ENCODE peak calls at places on chromosomes 5 and 9, in ten cellular contexts. One of them, this sample, is unnamed.

GRCh38 chr9:103755986-103756385 is 338.1 kb upstream of the SMC2 start:
- DNase-seq in ovary: no peak
- DNase-seq in Peyer's patch: no peak
- DNase-seq in gastrocnemius medialis: no peak
- DNase-seq in OCI-LY7: no peak
- DNase-seq in cardiac fibroblast: no peak
- DNase-seq in stomach: no peak
- DNase-seq in AG09319: no peak
- DNase-seq in A673: no peak
- DNase-seq in choroid plexus epithelial cell: no peak
- DNase-seq in this sample: no peak

GRCh38 chr5:72110401-72111013 is 3.2 kb downstream of the MAP1B start:
- DNase-seq in gastrocnemius medialis: no peak
- DNase-seq in stomach: no peak
- DNase-seq in OCI-LY7: no peak
- DNase-seq in ovary: no peak
- DNase-seq in A673: no peak
- DNase-seq in cardiac fibroblast: peak
- DNase-seq in AG09319: no peak
- DNase-seq in choroid plexus epithelial cell: no peak
- DNase-seq in Peyer's patch: no peak
- DNase-seq in this sample: no peak

GRCh38 chr5:169190860-169191259 is 110.1 kb downstream of the SLIT3 start:
- DNase-seq in A673: no peak
- DNase-seq in gastrocnemius medialis: no peak
- DNase-seq in choroid plexus epithelial cell: peak
- DNase-seq in cardiac fibroblast: peak
- DNase-seq in stomach: no peak
- DNase-seq in OCI-LY7: no peak
- DNase-seq in ovary: no peak
- DNase-seq in Peyer's patch: no peak
- DNase-seq in AG09319: no peak
- DNase-seq in this sample: no peak

GRCh38 chr5:765948-766631 is 18.4 kb downstream of the ZDHHC11B start:
- DNase-seq in stomach: no peak
- DNase-seq in A673: no peak
- DNase-seq in choroid plexus epithelial cell: no peak
- DNase-seq in AG09319: no peak
- DNase-seq in Peyer's patch: no peak
- DNase-seq in OCI-LY7: no peak
- DNase-seq in ovary: no peak
- DNase-seq in cardiac fibroblast: no peak
- DNase-seq in gastrocnemius medialis: no peak
- DNase-seq in this sample: peak

GRCh38 chr5:2869471-2869870 is 118.0 kb upstream of the IRX2 start:
- DNase-seq in choroid plexus epithelial cell: no peak
- DNase-seq in A673: no peak
- DNase-seq in stomach: no peak
- DNase-seq in AG09319: no peak
- DNase-seq in ovary: no peak
- DNase-seq in Peyer's patch: no peak
- DNase-seq in cardiac fibroblast: no peak
- DNase-seq in OCI-LY7: no peak
- DNase-seq in gastrocnemius medialis: no peak
- DNase-seq in this sample: no peak

GRCh38 chr5:103624748-103625147 is 62.2 kb upstream of the NUDT12 start:
- DNase-seq in ovary: no peak
- DNase-seq in choroid plexus epithelial cell: peak
- DNase-seq in A673: no peak
- DNase-seq in cardiac fibroblast: peak
- DNase-seq in Peyer's patch: no peak
- DNase-seq in OCI-LY7: no peak
- DNase-seq in AG09319: no peak
- DNase-seq in stomach: no peak
- DNase-seq in gastrocnemius medialis: no peak
- DNase-seq in this sample: no peak

GRCh38 chr9:70979971-70980370 is 141.4 kb downstream of the TRPM3 start:
- DNase-seq in choroid plexus epithelial cell: no peak
- DNase-seq in stomach: no peak
- DNase-seq in OCI-LY7: no peak
- DNase-seq in Peyer's patch: no peak
- DNase-seq in cardiac fibroblast: peak
- DNase-seq in ovary: no peak
- DNase-seq in A673: no peak
- DNase-seq in gastrocnemius medialis: no peak
- DNase-seq in AG09319: no peak
- DNase-seq in this sample: no peak

GRCh38 chr5:68499952-68500351 is 284.4 kb downstream of the PIK3R1 start:
- DNase-seq in choroid plexus epithelial cell: no peak
- DNase-seq in stomach: no peak
- DNase-seq in Peyer's patch: no peak
- DNase-seq in A673: no peak
- DNase-seq in AG09319: peak
- DNase-seq in gastrocnemius medialis: no peak
- DNase-seq in cardiac fibroblast: peak
- DNase-seq in OCI-LY7: no peak
- DNase-seq in ovary: no peak
- DNase-seq in this sample: no peak

GRCh38 chr5:174073088-174073487 is 27.6 kb downstream of the NSG2 start:
- DNase-seq in AG09319: no peak
- DNase-seq in cardiac fibroblast: no peak
- DNase-seq in Peyer's patch: no peak
- DNase-seq in A673: no peak
- DNase-seq in ovary: no peak
- DNase-seq in gastrocnemius medialis: no peak
- DNase-seq in stomach: no peak
- DNase-seq in choroid plexus epithelial cell: no peak
- DNase-seq in OCI-LY7: no peak
- DNase-seq in this sample: no peak

GRCh38 chr9:6877671-6878161 is 119.9 kb downstream of the KDM4C start:
- DNase-seq in cardiac fibroblast: peak
- DNase-seq in stomach: no peak
- DNase-seq in gastrocnemius medialis: no peak
- DNase-seq in ovary: no peak
- DNase-seq in AG09319: peak
- DNase-seq in choroid plexus epithelial cell: peak
- DNase-seq in Peyer's patch: no peak
- DNase-seq in OCI-LY7: no peak
- DNase-seq in A673: no peak
- DNase-seq in this sample: no peak

GRCh38 chr9:126692759-126693427 is 79.2 kb downstream of the LMX1B start:
- DNase-seq in cardiac fibroblast: no peak
- DNase-seq in A673: no peak
- DNase-seq in gastrocnemius medialis: no peak
- DNase-seq in ovary: no peak
- DNase-seq in stomach: no peak
- DNase-seq in Peyer's patch: no peak
- DNase-seq in OCI-LY7: no peak
- DNase-seq in AG09319: no peak
- DNase-seq in choroid plexus epithelial cell: no peak
- DNase-seq in this sample: no peak

GRCh38 chr5:67053229-67053628 is 143.4 kb downstream of the CD180 start:
- DNase-seq in cardiac fibroblast: no peak
- DNase-seq in choroid plexus epithelial cell: no peak
- DNase-seq in gastrocnemius medialis: no peak
- DNase-seq in OCI-LY7: no peak
- DNase-seq in A673: no peak
- DNase-seq in Peyer's patch: no peak
- DNase-seq in AG09319: no peak
- DNase-seq in stomach: no peak
- DNase-seq in ovary: no peak
- DNase-seq in this sample: no peak

GRCh38 chr5:87069974-87070608 is 197.6 kb upstream of the RASA1 start:
- DNase-seq in A673: peak
- DNase-seq in choroid plexus epithelial cell: peak
- DNase-seq in stomach: no peak
- DNase-seq in AG09319: peak
- DNase-seq in Peyer's patch: peak
- DNase-seq in OCI-LY7: peak
- DNase-seq in ovary: no peak
- DNase-seq in cardiac fibroblast: peak
- DNase-seq in gastrocnemius medialis: no peak
- DNase-seq in this sample: no peak

GRCh38 chr9:126471084-126471611 is 142.6 kb upstream of the LMX1B start:
- DNase-seq in OCI-LY7: peak
- DNase-seq in cardiac fibroblast: peak
- DNase-seq in Peyer's patch: peak
- DNase-seq in AG09319: peak
- DNase-seq in stomach: peak
- DNase-seq in choroid plexus epithelial cell: peak
- DNase-seq in ovary: peak
- DNase-seq in gastrocnemius medialis: peak
- DNase-seq in A673: no peak
- DNase-seq in this sample: peak

GRCh38 chr5:105150324-105150723 is 1587.7 kb upstream of the NUDT12 start:
- DNase-seq in ovary: no peak
- DNase-seq in A673: no peak
- DNase-seq in cardiac fibroblast: no peak
- DNase-seq in AG09319: no peak
- DNase-seq in stomach: no peak
- DNase-seq in gastrocnemius medialis: no peak
- DNase-seq in Peyer's patch: no peak
- DNase-seq in OCI-LY7: no peak
- DNase-seq in choroid plexus epithelial cell: no peak
- DNase-seq in this sample: no peak

GRCh38 chr5:65508978-65509377 is 27.3 kb upstream of the ADAMTS6 start:
- DNase-seq in cardiac fibroblast: no peak
- DNase-seq in ovary: no peak
- DNase-seq in OCI-LY7: no peak
- DNase-seq in A673: no peak
- DNase-seq in gastrocnemius medialis: no peak
- DNase-seq in AG09319: no peak
- DNase-seq in choroid plexus epithelial cell: no peak
- DNase-seq in stomach: no peak
- DNase-seq in Peyer's patch: no peak
- DNase-seq in this sample: no peak

GRCh38 chr9:121822093-121823085 is 171.0 kb downstream of the DAB2IP start:
- DNase-seq in cardiac fibroblast: no peak
- DNase-seq in gastrocnemius medialis: no peak
- DNase-seq in stomach: no peak
- DNase-seq in AG09319: no peak
- DNase-seq in Peyer's patch: no peak
- DNase-seq in choroid plexus epithelial cell: no peak
- DNase-seq in OCI-LY7: peak
- DNase-seq in A673: no peak
- DNase-seq in ovary: peak
- DNase-seq in this sample: no peak

GRCh38 chr5:56951946-56952691 is at the start of gene MIER3:
- DNase-seq in AG09319: no peak
- DNase-seq in A673: peak
- DNase-seq in ovary: peak
- DNase-seq in gastrocnemius medialis: peak
- DNase-seq in cardiac fibroblast: peak
- DNase-seq in Peyer's patch: peak
- DNase-seq in stomach: peak
- DNase-seq in choroid plexus epithelial cell: peak
- DNase-seq in OCI-LY7: peak
- DNase-seq in this sample: peak

GRCh38 chr5:170251462-170251861 is 18.7 kb downstream of the C5orf58 start:
- DNase-seq in choroid plexus epithelial cell: no peak
- DNase-seq in OCI-LY7: no peak
- DNase-seq in AG09319: no peak
- DNase-seq in ovary: no peak
- DNase-seq in stomach: no peak
- DNase-seq in A673: no peak
- DNase-seq in gastrocnemius medialis: no peak
- DNase-seq in cardiac fibroblast: no peak
- DNase-seq in Peyer's patch: no peak
- DNase-seq in this sample: no peak
- TF ChIP-seq CTCF in choroid plexus epithelial cell: no peak
- TF ChIP-seq CTCF in OCI-LY7: no peak
- TF ChIP-seq CTCF in AG09319: no peak
- TF ChIP-seq CTCF in ovary: no peak
- TF ChIP-seq CTCF in stomach: no peak
- TF ChIP-seq CTCF in A673: no peak
- TF ChIP-seq CTCF in gastrocnemius medialis: no peak
- TF ChIP-seq CTCF in cardiac fibroblast: no peak
- TF ChIP-seq CTCF in Peyer's patch: no peak
- TF ChIP-seq CTCF in this sample: no peak

GRCh38 chr5:124043456-124043855 is 531.5 kb downstream of the CSNK1G3 start:
- DNase-seq in ovary: no peak
- DNase-seq in gastrocnemius medialis: no peak
- DNase-seq in AG09319: no peak
- DNase-seq in stomach: no peak
- DNase-seq in A673: peak
- DNase-seq in OCI-LY7: peak
- DNase-seq in Peyer's patch: no peak
- DNase-seq in choroid plexus epithelial cell: peak
- DNase-seq in cardiac fibroblast: no peak
- DNase-seq in this sample: no peak
- TF ChIP-seq CTCF in ovary: no peak
- TF ChIP-seq CTCF in gastrocnemius medialis: no peak
- TF ChIP-seq CTCF in AG09319: no peak
- TF ChIP-seq CTCF in stomach: no peak
- TF ChIP-seq CTCF in A673: peak
- TF ChIP-seq CTCF in OCI-LY7: peak
- TF ChIP-seq CTCF in Peyer's patch: no peak
- TF ChIP-seq CTCF in choroid plexus epithelial cell: peak
- TF ChIP-seq CTCF in cardiac fibroblast: peak
- TF ChIP-seq CTCF in this sample: no peak

DNA sequence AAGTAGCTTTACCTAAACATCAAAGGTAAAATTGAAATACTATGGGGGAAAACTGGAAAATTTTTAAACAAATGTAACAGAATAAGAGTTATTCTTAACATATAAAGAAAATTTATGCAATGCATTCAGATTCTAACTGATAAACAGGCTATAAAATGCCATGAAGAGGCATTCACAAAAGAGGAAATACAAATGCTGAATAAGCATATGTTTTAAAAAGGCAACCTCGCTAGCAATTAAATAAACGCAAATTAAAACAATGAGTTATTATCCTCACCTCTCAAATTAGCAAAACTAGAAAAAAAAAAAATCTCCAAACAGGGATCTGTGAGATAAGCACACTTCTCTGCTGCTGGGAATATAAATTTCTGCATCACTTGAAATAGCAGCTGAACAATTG is 63.2 kb upstream of the BRINP1 start:
- DNase-seq in Peyer's patch: no peak
- DNase-seq in stomach: no peak
- DNase-seq in gastrocnemius medialis: no peak
- DNase-seq in A673: no peak
- DNase-seq in choroid plexus epithelial cell: no peak
- DNase-seq in AG09319: no peak
- DNase-seq in OCI-LY7: no peak
- DNase-seq in ovary: no peak
- DNase-seq in cardiac fibroblast: no peak
- DNase-seq in this sample: no peak
- TF ChIP-seq CTCF in Peyer's patch: no peak
- TF ChIP-seq CTCF in stomach: no peak
- TF ChIP-seq CTCF in gastrocnemius medialis: no peak
- TF ChIP-seq CTCF in A673: no peak
- TF ChIP-seq CTCF in choroid plexus epithelial cell: no peak
- TF ChIP-seq CTCF in AG09319: no peak
- TF ChIP-seq CTCF in OCI-LY7: no peak
- TF ChIP-seq CTCF in ovary: no peak
- TF ChIP-seq CTCF in cardiac fibroblast: no peak
- TF ChIP-seq CTCF in this sample: no peak

DNA sequence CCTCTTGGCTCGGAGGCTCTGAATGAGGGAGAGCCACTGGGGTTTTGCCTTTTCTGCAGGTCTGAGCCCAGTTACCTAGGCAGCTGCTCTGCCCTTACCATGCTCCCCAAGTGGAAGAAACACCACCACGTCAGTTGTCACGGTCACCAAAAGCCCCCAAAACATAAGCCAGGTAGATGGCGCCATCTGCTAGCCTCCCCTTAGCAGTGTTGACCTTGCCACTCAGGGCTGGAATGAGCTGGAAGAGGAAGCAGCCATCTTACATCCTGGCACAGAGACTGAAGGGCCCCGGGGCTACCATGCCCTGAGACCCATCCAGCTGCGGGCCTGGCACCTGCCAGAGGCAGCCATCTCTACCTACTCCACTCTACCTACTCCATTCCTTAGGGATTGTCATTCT is 7.4 kb downstream of the ZER1 start:
- DNase-seq in stomach: no peak
- DNase-seq in A673: no peak
- DNase-seq in AG09319: no peak
- DNase-seq in choroid plexus epithelial cell: no peak
- DNase-seq in Peyer's patch: no peak
- DNase-seq in cardiac fibroblast: no peak
- DNase-seq in OCI-LY7: peak
- DNase-seq in ovary: no peak
- DNase-seq in gastrocnemius medialis: no peak
- DNase-seq in this sample: no peak
- TF ChIP-seq CTCF in stomach: no peak
- TF ChIP-seq CTCF in A673: no peak
- TF ChIP-seq CTCF in AG09319: no peak
- TF ChIP-seq CTCF in choroid plexus epithelial cell: no peak
- TF ChIP-seq CTCF in Peyer's patch: no peak
- TF ChIP-seq CTCF in cardiac fibroblast: no peak
- TF ChIP-seq CTCF in OCI-LY7: peak
- TF ChIP-seq CTCF in ovary: no peak
- TF ChIP-seq CTCF in gastrocnemius medialis: no peak
- TF ChIP-seq CTCF in this sample: no peak

This sample was measured in activated B cell treated with CpG ODN at 0.5 μM for 24 hours.